ENCODE peak calls at places on chromosome 14, in six cellular contexts. O is HFF-Myc, J is fibroblast of mammary gland, R is tibial artery, P is left ventricle myocardium inferior, Q is NB4. M is an unnamed sample.

GRCh38 chr14:71105177-71105576 is 197.9 kb downstream of the PCNX1 start:
- DNase-seq in O (no peak), J (no peak), R (no peak), P (no peak), Q (no peak), M (no peak)

GRCh38 chr14:85596562-85596961 is 66.6 kb downstream of the FLRT2 start:
- DNase-seq in O (no peak), J (no peak), R (no peak), P (no peak), Q (no peak), M (no peak)

GRCh38 chr14:68947802-68948201 is 31.3 kb downstream of the ACTN1 start:
- DNase-seq in O (no peak), J (peak; percentile 84), R (peak; percentile 87), P (peak; percentile 84), Q (peak; percentile 99), M (no peak)

GRCh38 chr14:92316116-92316515 is 6.8 kb upstream of the SLC24A4 start:
- DNase-seq in O (no peak), J (no peak), R (no peak), P (no peak), Q (no peak), M (no peak)

GRCh38 chr14:99260652-99261551 is 11.1 kb downstream of the BCL11B start:
- DNase-seq in O (no peak), J (no peak), R (no peak), P (no peak), Q (no peak), M (no peak)

GRCh38 chr14:102799684-102800562 is 22.7 kb downstream of the TRAF3 start:
- DNase-seq in O (peak; percentile 70), J (peak; percentile 83), R (peak; percentile 13), P (no peak), Q (no peak), M (no peak)

GRCh38 chr14:51328089-51328941 is 88.3 kb downstream of the TMX1 start:
- DNase-seq in O (no peak), J (peak; percentile 77), R (no peak), P (no peak), Q (no peak), M (no peak)

GRCh38 chr14:71521736-71522135 is 410.5 kb upstream of the RGS6 start:
- DNase-seq in O (peak; percentile 10), J (no peak), R (no peak), P (no peak), Q (no peak), M (no peak)

GRCh38 chr14:100138082-100138787 is 21.2 kb downstream of the DEGS2 start:
- DNase-seq in O (no peak), J (no peak), R (no peak), P (no peak), Q (no peak), M (no peak)

GRCh38 chr14:100049220-100049619 is 16.0 kb upstream of the EVL start:
- DNase-seq in O (no peak), J (peak; percentile 86), R (no peak), P (no peak), Q (peak; percentile 38), M (no peak)

GRCh38 chr14:21699551-21699950 is 25.9 kb upstream of the OR4E1 start:
- DNase-seq in O (no peak), J (no peak), R (no peak), P (no peak), Q (no peak), M (no peak)

DNA sequence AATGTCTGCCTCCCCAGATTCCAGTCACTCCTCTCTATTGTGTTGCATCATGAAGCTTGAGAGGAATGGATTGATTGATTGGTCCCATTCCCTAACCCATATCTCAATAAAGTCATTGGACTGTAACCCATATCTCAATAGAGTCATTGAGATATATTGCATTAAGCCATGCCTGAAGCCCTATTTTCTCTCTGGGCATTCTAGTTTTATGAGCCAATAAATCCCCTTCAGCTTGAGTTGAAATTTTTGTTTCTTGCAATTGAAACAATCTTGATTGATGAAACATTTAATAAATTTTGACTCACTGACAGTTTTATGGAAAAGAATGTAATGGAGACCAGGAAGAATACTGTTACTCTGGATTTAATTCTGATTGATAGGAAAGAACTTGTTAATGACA is 20.8 kb upstream of the OR4E1 start:
- DNase-seq in O (no peak), J (no peak), R (no peak), P (no peak), Q (no peak), M (no peak)
- H3K4me3 ChIP-seq in O (no peak overlapping the region), J (no peak overlapping the region), R (no peak overlapping the region), P (no peak overlapping the region), Q (no peak overlapping the region), M (no peak overlapping the region)

GRCh38 chr14:106436310-106436905 is 910.0 kb downstream of the TMEM121 start:
- DNase-seq in O (no peak), J (peak; percentile 10), R (no peak), P (peak; percentile 19), Q (peak; percentile 42), M (no peak)
- TF ChIP-seq CTCF in O (no peak), J (peak; percentile 17), R (no peak), P (peak; percentile 53), Q (no peak), M (no peak)

GRCh38 chr14:23566782-23567185 is 807 bp downstream of the AP1G2 start:
- DNase-seq in O (no peak), J (no peak), R (no peak), P (no peak), Q (no peak), M (no peak)
- H3K4me3 ChIP-seq in O (peak overlapping the region; percentile 48), J (peak overlapping the region; percentile 61), R (peak overlapping the region; percentile 51), P (peak overlapping the region; percentile 80), Q (peak overlapping the region; percentile 78), M (peak overlapping the region; percentile 83)

GRCh38 chr14:54570651-54571415 is 3.9 kb downstream of the SAMD4A start:
- DNase-seq in O (no peak), J (peak; percentile 92), R (no peak), P (no peak), Q (no peak), M (no peak)

GRCh38 chr14:54570047-54570446 is 3.1 kb downstream of the SAMD4A start:
- DNase-seq in O (no peak), J (no peak), R (no peak), P (no peak), Q (no peak), M (no peak)

GRCh38 chr14:54568821-54569591 is 2.1 kb downstream of the SAMD4A start:
- DNase-seq in O (no peak), J (peak; percentile 42), R (peak; percentile 32), P (peak; percentile 31), Q (no peak), M (no peak)

GRCh38 chr14:54574528-54574927 is 7.6 kb downstream of the SAMD4A start:
- DNase-seq in O (no peak), J (peak; percentile 32), R (no peak), P (no peak), Q (no peak), M (no peak)

GRCh38 chr14:54572316-54572715 is 5.4 kb downstream of the SAMD4A start:
- DNase-seq in O (no peak), J (peak; percentile 55), R (no peak), P (no peak), Q (peak; percentile 31), M (no peak)
- TF ChIP-seq CTCF in O (peak; percentile 53), J (peak; percentile 60), R (no peak), P (peak; percentile 55), Q (peak; percentile 41), M (peak; percentile 49)

M was measured in retinal pigment epithelial cell.